ENCODE peak calls at places on chromosomes 7 and 10, in four cellular contexts. F is NCI-H1105 treated with DMSO at 0.1 percent for 48 hours; S is stimulated activated CD4-positive, alpha-beta T cell treated with anti-CD3 and anti-CD28 coated beads, TNF-alpha, amount 100 ng/mL, for 4 hours; J is astrocyte of the cerebellum. K is an unnamed sample.

GRCh38 chr7:130380861-130381455 is 664 bp downstream of the CPA1 start:
- DNase-seq in F (no peak), S (no peak), J (no peak), K (no peak)

GRCh38 chr10:27446091-27446918 is 57.8 kb upstream of the RAB18 start:
- DNase-seq in F (peak; percentile 40), S (no peak), J (no peak), K (peak; percentile 21)

GRCh38 chr7:117741962-117742361 is 131.3 kb downstream of the CTTNBP2 start:
- DNase-seq in F (no peak), S (no peak), J (no peak), K (no peak)

GRCh38 chr7:157299613-157300405 is 37.0 kb upstream of the DNAJB6 start:
- DNase-seq in F (no peak), S (peak; percentile 20), J (no peak), K (no peak)

GRCh38 chr10:117266812-117267211 is 25.9 kb downstream of the SLC18A2 start:
- DNase-seq in F (no peak), S (no peak), J (no peak), K (no peak)

GRCh38 chr10:11921800-11922387 is 98.7 kb downstream of the PROSER2 start:
- DNase-seq in F (no peak), S (no peak), J (no peak), K (no peak)

GRCh38 chr7:37920619-37921339 is at the start of gene EPDR1:
- DNase-seq in F (peak; percentile 81), S (no peak), J (no peak), K (peak; percentile 89)

GRCh38 chr7:1917221-1918062 is 247.4 kb downstream of the ELFN1 start:
- DNase-seq in F (no peak), S (no peak), J (no peak), K (no peak)

GRCh38 chr10:112810651-112811215 is 139.3 kb upstream of the TCF7L2 start:
- DNase-seq in F (no peak), S (no peak), J (no peak), K (no peak)

GRCh38 chr10:129972145-129972965 is 8.3 kb upstream of the EBF3 start:
- DNase-seq in F (no peak), S (no peak), J (no peak), K (no peak)

GRCh38 chr7:14085901-14086300 is 96.4 kb upstream of the ETV1 start:
- DNase-seq in F (peak; percentile 15), S (no peak), J (no peak), K (peak; percentile 4)

GRCh38 chr10:77899690-77900089 is 26.9 kb downstream of the DLG5 start:
- DNase-seq in F (no peak), S (no peak), J (no peak), K (no peak)

GRCh38 chr10:27413831-27414348 is 90.2 kb upstream of the RAB18 start:
- DNase-seq in F (no peak), S (no peak), J (no peak), K (no peak)

GRCh38 chr10:50538473-50539398 is 85.0 kb downstream of the SGMS1 start:
- DNase-seq in F (no peak), S (no peak), J (no peak), K (no peak)

GRCh38 chr7:100673942-100674431 is 447 bp downstream of the GNB2 start:
- DNase-seq in F (no peak), S (no peak), J (no peak), K (peak; percentile 46)

GRCh38 chr7:34454381-34454780 is 203.6 kb upstream of the NPSR1 start:
- DNase-seq in F (peak; percentile 85), S (no peak), J (no peak), K (no peak)

GRCh38 chr7:27198871-27199801 is 755 bp downstream of the HOXA13 start:
- DNase-seq in F (peak; percentile 40), S (no peak), J (no peak), K (peak; percentile 57)

GRCh38 chr7:101862280-101863220 is 45.1 kb downstream of the CUX1 start:
- DNase-seq in F (no peak), S (no peak), J (no peak), K (peak; percentile 46)

GRCh38 chr10:58653139-58653538 is 140.5 kb downstream of the BICC1 start:
- DNase-seq in F (no peak), S (no peak), J (no peak), K (no peak)

GRCh38 chr10:117699436-117700075 is 157.0 kb downstream of the EMX2 start:
- DNase-seq in F (no peak), S (no peak), J (no peak), K (no peak)

GRCh38 chr10:74969093-74969492 is 142.4 kb upstream of the SAMD8 start:
- DNase-seq in F (no peak), S (no peak), J (no peak), K (no peak)

GRCh38 chr10:12448340-12448728 is 99.0 kb downstream of the CAMK1D start:
- DNase-seq in F (no peak), S (no peak), J (no peak), K (no peak)

GRCh38 chr10:28677889-28678686 is 767 bp downstream of the BAMBI start:
- DNase-seq in F (no peak), S (no peak), J (no peak), K (no peak)

GRCh38 chr7:64863969-64864368 is 39.1 kb upstream of the ZNF273 start:
- DNase-seq in F (no peak), S (no peak), J (no peak), K (no peak)

GRCh38 chr7:16795624-16796023 is 9.2 kb downstream of the AGR2 start:
- DNase-seq in F (peak; percentile 90), S (no peak), J (no peak), K (peak; percentile 99)

K was measured in NCI-H2171 treated with DMSO at 0.1 percent for 48 hours.